ENCODE peak calls at places on chromosome 9, in six cellular contexts. Z is thyroid gland, N is A549, S is endothelial cell of umbilical vein, Q is sigmoid colon, X is GM12878. K is an unnamed sample.

GRCh38 chr9:73780916-73781315 is 629.3 kb downstream of the ANXA1 start:
- DNase-seq in Z (no peak), N (peak; percentile 1), S (no peak), Q (no peak), X (no peak), K (no peak)

GRCh38 chr9:13278023-13278367 is 1.5 kb downstream of the MPDZ start:
- DNase-seq in Z (no peak), N (no peak), S (peak; percentile 82), Q (no peak), X (no peak), K (no peak)

GRCh38 chr9:22452415-22453010 is 5.9 kb downstream of the DMRTA1 start:
- DNase-seq in Z (peak; percentile 53), N (peak; percentile 38), S (peak; percentile 63), Q (no peak), X (no peak), K (peak; percentile 35)

GRCh38 chr9:130938652-130939404 is at the start of gene FIBCD1:
- DNase-seq in Z (no peak), N (peak; percentile 73), S (peak; percentile 13), Q (no peak), X (no peak), K (no peak)

GRCh38 chr9:82532504-82532903 is 530.4 kb downstream of the RASEF start:
- DNase-seq in Z (no peak), N (no peak), S (no peak), Q (no peak), X (no peak), K (no peak)

GRCh38 chr9:103410059-103410458 is 414.9 kb downstream of the CYLC2 start:
- DNase-seq in Z (no peak), N (no peak), S (no peak), Q (no peak), X (no peak), K (no peak)

GRCh38 chr9:83066771-83067170 is 3.8 kb upstream of the RASEF start:
- DNase-seq in Z (no peak), N (peak; percentile 40), S (no peak), Q (no peak), X (no peak), K (no peak)

GRCh38 chr9:122239722-122240121 is 11.0 kb upstream of the LHX6 start:
- DNase-seq in Z (no peak), N (no peak), S (no peak), Q (no peak), X (no peak), K (no peak)

GRCh38 chr9:106775960-106776359 is 87.0 kb upstream of the ZNF462 start:
- DNase-seq in Z (no peak), N (no peak), S (no peak), Q (no peak), X (no peak), K (no peak)

GRCh38 chr9:6272229-6272597 is 56.0 kb upstream of the TPD52L3 start:
- DNase-seq in Z (no peak), N (peak; percentile 11), S (no peak), Q (no peak), X (no peak), K (no peak)

GRCh38 chr9:72687331-72687730 is 165.9 kb downstream of the TMC1 start:
- DNase-seq in Z (no peak), N (no peak), S (no peak), Q (no peak), X (no peak), K (no peak)

GRCh38 chr9:104068546-104068945 is 25.6 kb upstream of the SMC2 start:
- DNase-seq in Z (no peak), N (peak; percentile 44), S (no peak), Q (no peak), X (no peak), K (no peak)

GRCh38 chr9:97889941-97890557 is 32.3 kb downstream of the TRMO start:
- DNase-seq in Z (peak; percentile 52), N (peak; percentile 21), S (peak; percentile 22), Q (no peak), X (no peak), K (peak; percentile 38)

GRCh38 chr9:89617978-89618377 is 13.2 kb downstream of the GADD45G start:
- DNase-seq in Z (peak; percentile 94), N (no peak), S (no peak), Q (no peak), X (no peak), K (peak; percentile 81)

GRCh38 chr9:89616411-89616810 is 11.6 kb downstream of the GADD45G start:
- DNase-seq in Z (no peak), N (no peak), S (no peak), Q (no peak), X (no peak), K (no peak)

GRCh38 chr9:89621031-89621430 is 16.2 kb downstream of the GADD45G start:
- DNase-seq in Z (peak; percentile 90), N (no peak), S (no peak), Q (no peak), X (no peak), K (no peak)

GRCh38 chr9:89619739-89620138 is 14.9 kb downstream of the GADD45G start:
- DNase-seq in Z (peak; percentile 58), N (no peak), S (no peak), Q (no peak), X (no peak), K (no peak)

DNA sequence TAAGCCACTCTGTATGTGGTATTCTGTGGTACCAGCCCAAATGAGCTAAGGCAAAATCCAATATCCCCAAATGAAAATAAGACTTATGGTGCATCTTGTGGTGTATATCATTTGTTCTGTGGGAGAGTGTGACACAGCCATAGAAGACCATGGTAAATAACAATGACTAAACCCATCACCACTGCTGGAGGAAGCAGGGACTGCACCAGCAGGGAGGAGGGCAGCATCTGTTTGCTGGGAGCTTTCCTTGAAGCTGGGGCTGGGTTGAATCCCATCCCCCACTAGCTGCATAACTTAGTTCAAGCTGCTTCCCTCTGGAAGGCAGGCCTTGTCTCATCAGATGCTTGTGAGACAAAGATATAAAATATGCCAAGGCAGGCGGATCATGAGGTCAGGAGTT is 14.2 kb downstream of the GADD45G start:
- DNase-seq in Z (no peak), N (no peak), S (no peak), Q (no peak), X (no peak), K (no peak)
- H3K4me1 ChIP-seq in Z (peaks cover 62% of the 10 kb centered on the region), N (no peaks in the 10 kb centered on the region), S (no peaks in the 10 kb centered on the region), Q (peaks cover 33% of the 10 kb centered on the region), X (no peaks in the 10 kb centered on the region), K (peaks cover 14% of the 10 kb centered on the region)

GRCh38 chr9:133419005-133419404 is 1.2 kb upstream of the REXO4 start:
- DNase-seq in Z (no peak), N (no peak), S (no peak), Q (no peak), X (no peak), K (no peak)
- TF ChIP-seq POLR2A in Z (no peak), N (no peak), S (no peak), Q (no peak), X (no peak), K (no peak)

DNA sequence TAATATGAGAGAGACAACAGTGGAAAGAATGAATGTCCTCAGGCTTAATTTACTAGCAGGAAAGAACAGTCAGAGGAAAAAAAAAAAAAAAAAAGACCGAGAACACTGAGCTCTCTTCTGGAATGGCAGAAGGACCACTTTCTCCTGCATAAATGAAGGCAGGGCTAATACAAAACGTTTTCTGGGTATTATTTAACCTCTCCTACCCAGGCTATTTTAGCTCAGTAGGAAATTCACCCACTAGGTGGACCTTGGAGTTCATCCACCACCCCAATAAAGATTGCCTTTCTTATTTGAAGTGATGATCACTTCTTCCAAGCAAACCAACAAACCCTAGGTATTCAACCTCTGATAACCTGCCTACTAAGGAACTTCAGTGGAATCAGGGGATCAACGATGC is 3.7 kb downstream of the GLIS3 start:
- DNase-seq in Z (no peak), N (peak; percentile 49), S (no peak), Q (no peak), X (no peak), K (no peak)
- H3K4me1 ChIP-seq in Z (peaks cover 53% of the 10 kb centered on the region), N (peaks cover 64% of the 10 kb centered on the region), S (peaks cover 35% of the 10 kb centered on the region), Q (peaks cover 27% of the 10 kb centered on the region), X (peaks cover 8% of the 10 kb centered on the region), K (no peaks in the 10 kb centered on the region)

GRCh38 chr9:706606-707451 is 134.7 kb upstream of the DMRT1 start:
- DNase-seq in Z (peak; percentile 86), N (no peak), S (peak; percentile 68), Q (peak; percentile 92), X (no peak), K (peak; percentile 95)

GRCh38 chr9:708182-708555 is 133.3 kb upstream of the DMRT1 start:
- DNase-seq in Z (peak; percentile 55), N (no peak), S (no peak), Q (no peak), X (no peak), K (no peak)

GRCh38 chr9:710951-711745 is 130.3 kb upstream of the DMRT1 start:
- DNase-seq in Z (no peak), N (no peak), S (no peak), Q (no peak), X (no peak), K (no peak)

GRCh38 chr9:706073-706472 is 135.4 kb upstream of the DMRT1 start:
- DNase-seq in Z (no peak), N (no peak), S (no peak), Q (no peak), X (no peak), K (no peak)

DNA sequence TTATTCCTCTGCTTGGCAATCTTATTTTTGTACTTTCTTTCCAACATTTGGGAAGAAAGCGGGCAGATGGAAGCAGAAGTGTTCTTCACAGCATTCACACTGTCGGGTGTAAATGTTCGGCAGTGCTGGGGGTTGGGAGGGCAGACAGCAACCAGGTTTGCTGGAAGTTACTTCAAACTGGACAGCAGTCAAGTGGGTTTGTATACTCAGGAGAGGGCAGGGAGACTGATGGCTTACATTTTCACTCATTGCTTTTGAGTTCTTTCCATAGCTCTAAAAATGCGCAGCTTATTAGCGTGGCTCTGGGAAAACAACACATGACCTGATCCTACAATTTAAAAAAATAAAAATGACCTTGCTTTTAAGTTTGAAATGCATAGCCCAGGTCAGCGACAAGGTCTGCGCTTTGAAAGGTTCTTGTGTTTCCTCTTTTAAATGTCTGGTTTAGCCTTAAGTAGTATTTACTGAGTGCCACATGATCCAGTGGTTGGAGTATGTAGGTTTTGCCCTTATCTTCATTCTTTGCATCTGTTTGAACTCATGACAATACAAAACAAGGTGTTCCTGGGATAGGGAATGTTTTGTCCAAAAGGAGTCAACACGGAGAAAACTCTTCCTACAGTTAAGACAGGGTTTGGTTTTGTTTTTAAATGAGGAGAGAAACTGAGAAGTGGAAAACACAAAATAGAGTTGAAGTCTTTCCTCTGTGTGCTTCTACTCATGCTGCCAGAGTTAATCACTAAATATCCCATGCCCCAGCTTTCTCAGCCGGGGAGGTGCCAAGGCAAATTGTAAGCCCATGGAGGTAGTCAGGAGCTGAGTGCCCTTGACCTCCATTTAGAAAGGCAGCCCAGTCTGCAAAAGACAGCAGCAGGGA is 132.7 kb upstream of the DMRT1 start:
- DNase-seq in Z (peak; percentile 81), N (no peak), S (peak; percentile 72), Q (no peak), X (no peak), K (peak; percentile 84)
- TF ChIP-seq POLR2A in Z (peak; percentile 87), N (no peak), S (no peak), Q (no peak), X (no peak), K (peak; percentile 56)

K was measured in right lobe of liver.